ENCODE peak calls at places on chromosomes 1 and 21, in six cellular contexts. O, C, J, W, L and G are unnamed samples.

GRCh38 chr1:27332536-27333281 is 9.1 kb upstream of the SYTL1 start:
- DNase-seq in O (peak; percentile 80), C (peak; percentile 44), J (no peak), W (peak; percentile 53), L (no peak), G (no peak)

GRCh38 chr1:217273866-217274265 is 357.0 kb downstream of the GPATCH2 start:
- DNase-seq in O (no peak), C (no peak), J (no peak), W (no peak), L (no peak), G (no peak)

GRCh38 chr21:28936036-28936435 is 56.6 kb downstream of the LTN1 start:
- DNase-seq in O (no peak), C (no peak), J (no peak), W (no peak), L (no peak), G (no peak)

GRCh38 chr1:24418898-24419628 is 3.5 kb downstream of the NIPAL3 start:
- DNase-seq in O (no peak), C (peak; percentile 48), J (peak; percentile 80), W (no peak), L (no peak), G (no peak)

GRCh38 chr1:111602974-111603373 is 16.6 kb upstream of the RAP1A start:
- DNase-seq in O (no peak), C (no peak), J (no peak), W (no peak), L (no peak), G (no peak)

GRCh38 chr1:193355179-193355578 is 168.8 kb upstream of the B3GALT2 start:
- DNase-seq in O (no peak), C (peak; percentile 50), J (no peak), W (no peak), L (no peak), G (no peak)

GRCh38 chr21:45421071-45421845 is 16.3 kb downstream of the COL18A1 start:
- DNase-seq in O (no peak), C (no peak), J (peak; percentile 71), W (no peak), L (no peak), G (no peak)

GRCh38 chr1:51044834-51045233 is 57.2 kb upstream of the C1orf185 start:
- DNase-seq in O (no peak), C (peak; percentile 35), J (no peak), W (no peak), L (no peak), G (no peak)

GRCh38 chr21:43691086-43691795 is 27.7 kb upstream of the PDXK start:
- DNase-seq in O (no peak), C (no peak), J (peak; percentile 56), W (no peak), L (no peak), G (no peak)

GRCh38 chr21:41621523-41621922 is 113.6 kb upstream of the TMPRSS2 start:
- DNase-seq in O (no peak), C (peak; percentile 77), J (no peak), W (no peak), L (no peak), G (no peak)

GRCh38 chr1:3767328-3767925 is 5.1 kb upstream of the SMIM1 start:
- DNase-seq in O (no peak), C (no peak), J (no peak), W (no peak), L (no peak), G (no peak)

GRCh38 chr1:56284933-56285332 is 294.4 kb downstream of the PLPP3 start:
- DNase-seq in O (no peak), C (peak; percentile 87), J (no peak), W (no peak), L (peak; percentile 68), G (no peak)

GRCh38 chr1:155938220-155938627 is 3.2 kb upstream of the RXFP4 start:
- DNase-seq in O (no peak), C (peak; percentile 71), J (no peak), W (no peak), L (no peak), G (no peak)

GRCh38 chr1:1846386-1846918 is 44.4 kb downstream of the GNB1 start:
- DNase-seq in O (no peak), C (no peak), J (no peak), W (no peak), L (no peak), G (no peak)

GRCh38 chr1:1842360-1843146 is 48.3 kb downstream of the GNB1 start:
- DNase-seq in O (no peak), C (no peak), J (no peak), W (no peak), L (no peak), G (no peak)

GRCh38 chr1:1839311-1839965 is 51.4 kb downstream of the GNB1 start:
- DNase-seq in O (no peak), C (no peak), J (no peak), W (no peak), L (no peak), G (no peak)

GRCh38 chr1:1836119-1836518 is 54.8 kb downstream of the GNB1 start:
- DNase-seq in O (no peak), C (no peak), J (no peak), W (no peak), L (no peak), G (no peak)

DNA sequence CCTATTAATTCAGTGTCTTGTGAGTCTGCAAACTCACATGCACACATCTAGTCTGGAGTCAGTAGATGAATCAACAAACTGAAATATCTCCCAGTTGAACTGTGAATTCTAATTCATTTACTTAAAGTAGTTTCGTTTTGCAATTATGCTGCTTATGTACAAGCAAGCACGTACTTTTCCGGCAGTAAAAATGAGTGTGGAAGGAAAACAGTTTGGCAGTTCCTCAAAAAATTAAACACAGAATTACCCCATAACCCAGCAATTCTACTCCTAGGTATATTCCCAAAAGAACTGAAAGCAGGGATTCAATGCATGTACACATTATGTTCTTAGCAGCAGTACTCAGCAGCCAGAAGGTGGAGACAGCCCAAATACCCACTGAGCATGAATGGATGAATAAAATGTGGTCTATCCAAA is 49.3 kb downstream of the GNB1 start:
- DNase-seq in O (no peak), C (peak; percentile 56), J (no peak), W (no peak), L (no peak), G (no peak)
- TF ChIP-seq CTCF in O (no peak), C (no peak), J (no peak), W (no peak), L (peak; percentile 32), G (no peak)

GRCh38 chr1:162930532-162931438 is 69.8 kb upstream of the CCDC190 start:
- DNase-seq in O (no peak), C (no peak), J (no peak), W (no peak), L (no peak), G (no peak)

GRCh38 chr1:162928141-162928540 is 67.2 kb upstream of the CCDC190 start:
- DNase-seq in O (no peak), C (no peak), J (no peak), W (no peak), L (no peak), G (no peak)

GRCh38 chr1:162926906-162927305 is 65.9 kb upstream of the CCDC190 start:
- DNase-seq in O (no peak), C (no peak), J (no peak), W (no peak), L (no peak), G (no peak)

GRCh38 chr1:162927421-162927820 is 66.4 kb upstream of the CCDC190 start:
- DNase-seq in O (no peak), C (no peak), J (no peak), W (no peak), L (no peak), G (no peak)

DNA sequence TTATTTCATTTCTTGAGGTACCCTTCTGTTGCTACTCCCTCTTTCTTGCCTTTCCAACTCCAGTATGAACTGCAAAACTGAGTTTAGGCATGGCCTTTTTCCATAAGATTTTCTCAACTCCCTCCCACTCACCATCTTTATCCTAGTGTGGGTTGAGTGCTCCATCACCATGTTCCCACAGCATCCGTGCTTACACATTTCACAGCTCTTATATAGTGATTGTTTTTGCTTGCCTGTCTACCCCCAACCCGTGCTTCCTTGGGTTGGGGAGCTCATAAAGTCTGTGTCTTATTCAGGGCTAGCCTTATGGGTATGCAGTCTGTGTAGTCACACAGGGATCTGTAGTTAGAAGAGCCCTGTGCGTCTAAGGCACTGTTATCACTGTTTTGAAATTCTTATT is 68.2 kb upstream of the CCDC190 start:
- DNase-seq in O (no peak), C (no peak), J (no peak), W (no peak), L (no peak), G (no peak)
- TF ChIP-seq CTCF in O (no peak), C (no peak), J (no peak), W (no peak), L (no peak), G (no peak)

DNA sequence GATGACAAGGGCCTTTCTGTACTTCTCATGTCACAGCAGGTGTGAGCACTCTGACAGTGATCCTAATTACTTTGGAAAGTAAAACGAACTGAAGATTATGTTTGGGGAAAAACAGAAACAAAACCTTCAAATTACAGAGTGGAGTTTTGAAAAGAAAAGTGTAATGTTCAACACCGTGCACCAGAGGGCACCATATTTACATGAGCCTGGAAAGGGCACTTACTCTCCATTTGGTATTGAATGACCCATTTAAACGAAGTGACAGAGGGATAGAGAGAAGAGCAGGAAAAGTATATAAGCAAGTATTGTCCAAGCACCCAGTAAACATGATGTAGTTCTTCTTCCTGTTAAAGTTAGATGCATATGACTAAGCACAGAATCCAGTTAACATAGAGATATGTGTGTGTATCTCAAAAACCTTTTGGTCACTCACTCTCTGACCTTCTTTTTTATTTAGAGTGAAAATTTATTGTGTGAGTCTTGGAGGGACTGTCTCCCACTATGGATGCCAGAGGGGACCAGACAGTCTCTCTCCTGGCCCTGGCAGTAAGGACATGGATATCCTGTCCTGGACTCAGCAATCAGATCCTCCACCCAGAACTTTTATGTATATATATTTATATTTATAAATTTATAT is 3.8 kb upstream of the RGSL1 start:
- DNase-seq in O (peak; percentile 22), C (peak; percentile 62), J (no peak), W (no peak), L (peak; percentile 27), G (no peak)
- TF ChIP-seq CTCF in O (peak; percentile 57), C (peak; percentile 74), J (peak; percentile 15), W (peak; percentile 65), L (peak; percentile 69), G (no peak)

GRCh38 chr1:181092056-181092455 is 3.6 kb downstream of the IER5 start:
- DNase-seq in O (no peak), C (no peak), J (no peak), W (no peak), L (no peak), G (no peak)

GRCh38 chr1:181094813-181095212 is 6.3 kb downstream of the IER5 start:
- DNase-seq in O (no peak), C (peak; percentile 95), J (no peak), W (no peak), L (no peak), G (no peak)

GRCh38 chr1:181094402-181094801 is 5.9 kb downstream of the IER5 start:
- DNase-seq in O (no peak), C (no peak), J (no peak), W (no peak), L (no peak), G (no peak)

GRCh38 chr1:181091322-181092040 is 3.0 kb downstream of the IER5 start:
- DNase-seq in O (no peak), C (no peak), J (no peak), W (no peak), L (no peak), G (no peak)

DNA sequence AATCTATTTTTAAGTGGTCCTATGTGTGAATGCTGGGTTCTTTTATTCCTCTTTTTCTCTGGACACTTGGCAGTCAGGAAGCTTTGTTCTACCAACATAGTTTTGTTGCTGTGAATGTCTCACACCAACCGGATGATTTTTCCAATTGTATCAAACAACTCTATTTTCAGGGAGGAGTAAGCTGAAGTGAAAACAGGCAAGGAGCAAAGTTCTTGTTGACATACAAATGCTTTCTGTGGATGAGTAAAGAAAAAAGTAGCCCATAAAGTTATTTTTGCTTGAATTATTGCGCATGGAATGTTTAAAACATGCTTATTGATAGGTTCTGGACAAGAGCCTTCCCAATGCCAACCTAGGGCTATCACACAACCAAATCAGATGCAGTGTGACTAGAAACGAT is 4.4 kb downstream of the IER5 start:
- DNase-seq in O (no peak), C (no peak), J (no peak), W (no peak), L (no peak), G (no peak)
- TF ChIP-seq CTCF in O (no peak), C (no peak), J (no peak), W (no peak), L (no peak), G (no peak)